ENCODE peak calls at places on chromosomes 16 and 17, in ten cellular contexts. Z, J, N, K, E, P, A, X, V and I are unnamed samples.
A peak's percentile ranks its signal among the peaks of the same experiment; 100 is the strongest.

GRCh38 chr17:59858167-59858790 is 34.5 kb downstream of the TUBD1 start:
- DNase-seq in J (no peak), E (no peak), K (no peak), X (no peak), V (no peak), P (no peak), N (no peak), A (no peak), Z (no peak), I (peak; percentile 10)

GRCh38 chr16:81646561-81646960 is 132.5 kb upstream of the PLCG2 start:
- DNase-seq in J (no peak), V (no peak), X (no peak), Z (no peak), P (no peak), E (peak; percentile 75), K (no peak), A (no peak), N (no peak), I (no peak)

GRCh38 chr16:89114159-89114981 is 20.7 kb downstream of the ACSF3 start:
- DNase-seq in P (no peak), K (no peak), N (peak; percentile 47), J (no peak), Z (no peak), X (peak; percentile 47), A (peak; percentile 82), V (no peak), E (no peak), I (no peak)

GRCh38 chr16:67930191-67930590 is 1.5 kb downstream of the CTRL start:
- DNase-seq in Z (no peak), P (no peak), K (no peak), V (no peak), E (no peak), N (no peak), X (no peak), A (no peak), J (no peak), I (peak; percentile 61)

GRCh38 chr16:51392651-51393187 is 241.6 kb upstream of the SALL1 start:
- DNase-seq in E (peak; percentile 88), A (no peak), K (no peak), X (no peak), N (no peak), J (no peak), P (no peak), V (peak; percentile 46), Z (no peak), I (no peak)

GRCh38 chr16:29824589-29825144 is 4.4 kb downstream of the MVP start:
- DNase-seq in P (no peak), N (no peak), E (peak; percentile 86), X (no peak), Z (no peak), K (no peak), V (no peak), A (no peak), J (peak; percentile 58), I (no peak)

GRCh38 chr17:79631640-79632431 is 21.0 kb upstream of the RBFOX3 start:
- DNase-seq in X (peak; percentile 17), E (no peak), N (peak; percentile 10), K (peak; percentile 1), J (peak; percentile 2), V (no peak), P (no peak), Z (peak; percentile 3), A (no peak), I (peak; percentile 46)

GRCh38 chr17:68957944-68958343 is 2.8 kb upstream of the ABCA8 start:
- DNase-seq in X (no peak), V (no peak), A (no peak), N (no peak), P (no peak), J (no peak), K (no peak), Z (no peak), E (no peak), I (no peak)

GRCh38 chr16:54194008-54194731 is 92.4 kb downstream of the IRX3 start:
- DNase-seq in X (peak; percentile 81), E (peak; percentile 24), J (peak; percentile 32), Z (peak; percentile 86), P (peak; percentile 76), K (peak; percentile 88), N (no peak), V (peak; percentile 61), A (no peak), I (peak; percentile 83)

GRCh38 chr16:87789437-87790277 is 23.9 kb upstream of the KLHDC4 start:
- DNase-seq in E (peak; percentile 95), P (no peak), X (no peak), Z (no peak), N (no peak), J (peak; percentile 49), V (no peak), A (no peak), K (no peak), I (peak; percentile 84)

GRCh38 chr17:42107597-42108576 is 4.6 kb downstream of the DHX58 start:
- DNase-seq in N (peak; percentile 94), Z (peak; percentile 54), K (peak; percentile 56), A (peak; percentile 96), P (peak; percentile 47), V (peak; percentile 45), E (peak; percentile 30), J (no peak), X (peak; percentile 87), I (peak; percentile 84)

GRCh38 chr16:58426095-58426494 is 33.8 kb downstream of the GINS3 start:
- DNase-seq in Z (no peak), P (no peak), A (no peak), J (peak; percentile 26), E (no peak), N (no peak), X (no peak), K (no peak), V (no peak), I (no peak)

GRCh38 chr16:82761236-82761635 is 134.5 kb downstream of the CDH13 start:
- DNase-seq in X (peak; percentile 48), N (no peak), J (peak; percentile 64), Z (peak; percentile 78), E (peak; percentile 75), K (peak; percentile 82), V (no peak), A (no peak), P (peak; percentile 76), I (peak; percentile 78)

GRCh38 chr17:81387235-81388060 is 7.8 kb upstream of the BAHCC1 start:
- DNase-seq in J (peak; percentile 76), K (peak; percentile 84), Z (peak; percentile 80), E (peak; percentile 71), V (peak; percentile 86), X (peak; percentile 70), A (no peak), N (peak; percentile 82), P (peak; percentile 51), I (peak; percentile 84)

GRCh38 chr17:10549108-10549842 is at the start of gene MYH2:
- DNase-seq in K (no peak), P (no peak), E (no peak), Z (no peak), A (no peak), J (no peak), N (no peak), X (no peak), V (no peak), I (no peak)

GRCh38 chr17:57402691-57403090 is 146.4 kb downstream of the MSI2 start:
- DNase-seq in K (no peak), J (no peak), Z (no peak), P (no peak), E (no peak), X (no peak), A (no peak), N (no peak), V (no peak), I (no peak)
- H3K4me1 ChIP-seq in K (peaks cover 57% of the 10 kb centered on the region), J (no peaks in the 10 kb centered on the region), Z (peaks cover 30% of the 10 kb centered on the region), P (peaks cover 15% of the 10 kb centered on the region), E (no peaks in the 10 kb centered on the region), X (peaks cover 8% of the 10 kb centered on the region), A (peaks cover 13% of the 10 kb centered on the region), N (peaks cover 11% of the 10 kb centered on the region), V (peaks cover 25% of the 10 kb centered on the region), I (peaks cover 31% of the 10 kb centered on the region)

DNA sequence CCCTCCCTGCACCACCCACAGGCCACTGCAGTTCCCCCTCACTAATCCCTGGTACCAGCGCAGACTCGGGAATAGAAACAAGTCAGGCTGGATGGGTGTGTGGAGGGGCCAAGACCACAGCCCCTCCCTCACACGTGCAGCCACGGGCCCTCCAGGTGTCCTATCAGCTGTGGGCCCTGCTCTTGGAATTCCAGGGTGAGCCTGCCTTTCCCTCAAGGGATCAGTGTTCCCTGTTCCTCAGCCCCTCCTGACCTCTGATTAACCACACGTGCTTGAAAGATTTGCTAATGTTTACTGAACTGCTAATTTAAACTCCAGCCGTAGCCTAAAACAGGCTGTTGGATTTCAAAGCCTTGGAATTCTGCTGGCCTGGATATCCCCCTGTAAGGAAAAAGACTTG is 146.5 kb downstream of the SOCS1 start:
- DNase-seq in N (peak; percentile 22), K (no peak), E (peak; percentile 73), Z (no peak), A (no peak), X (no peak), P (no peak), V (no peak), J (no peak), I (no peak)
- TF ChIP-seq CTCF in N (no peak), K (no peak), E (no peak), Z (no peak), A (no peak), X (no peak), P (no peak), V (no peak), J (no peak), I (no peak)

DNA sequence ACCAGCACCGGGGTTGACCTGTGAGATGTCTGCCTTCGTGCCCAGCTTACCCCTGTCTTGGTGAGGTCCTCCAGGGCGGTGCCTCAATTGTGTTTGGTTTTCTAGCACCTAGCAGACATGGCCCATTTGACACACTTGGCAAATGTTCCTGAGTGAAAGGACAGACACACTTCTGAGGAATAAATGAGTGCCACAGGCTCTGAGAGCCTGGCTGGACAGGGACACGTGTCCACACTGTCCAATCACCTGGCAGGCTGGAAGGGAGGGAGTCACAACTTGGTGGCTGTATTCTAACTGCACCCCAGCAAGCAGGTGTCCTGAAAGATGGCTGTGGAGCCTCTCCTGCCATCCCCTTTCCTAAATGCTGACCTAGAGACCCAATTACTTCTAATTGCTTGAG is 7.4 kb downstream of the MAP3K14 start:
- DNase-seq in A (no peak), P (no peak), K (no peak), Z (no peak), X (no peak), V (no peak), E (no peak), J (no peak), N (no peak), I (no peak)
- H3K4me1 ChIP-seq in A (peaks cover 100% of the 10 kb centered on the region), P (peaks cover 26% of the 10 kb centered on the region), K (peaks cover 95% of the 10 kb centered on the region), Z (peaks cover 76% of the 10 kb centered on the region), X (peaks cover 90% of the 10 kb centered on the region), V (no peaks in the 10 kb centered on the region), E (peaks cover 49% of the 10 kb centered on the region), J (peaks cover 71% of the 10 kb centered on the region), N (peaks cover 96% of the 10 kb centered on the region), I (peaks cover 99% of the 10 kb centered on the region)

GRCh38 chr17:37737081-37737480 is 7.8 kb downstream of the HNF1B start:
- DNase-seq in P (no peak), X (no peak), K (no peak), J (no peak), E (peak; percentile 17), Z (no peak), V (no peak), N (no peak), A (no peak), I (no peak)
- TF ChIP-seq CTCF in P (no peak), X (no peak), K (no peak), J (no peak), E (peak; percentile 22), Z (no peak), V (no peak), N (no peak), A (no peak), I (no peak)